ENCODE peak calls at places on chromosome 2, in six cellular contexts. C, P, A, Z, Q and S are unnamed samples.

GRCh38 chr2:102137138-102137537 is 5.4 kb upstream of the IL1R1 start:
- DNase-seq in Q (no peak), P (no peak), A (no peak), Z (no peak), C (no peak), S (no peak)

GRCh38 chr2:84776011-84776410 is 104.9 kb downstream of the TRABD2A start:
- DNase-seq in P (no peak), Q (no peak), C (no peak), Z (peak), A (no peak), S (no peak)

GRCh38 chr2:127415593-127416485 is 2.4 kb upstream of the PROC start:
- DNase-seq in A (peak), C (no peak), P (peak), Q (no peak), Z (no peak), S (peak)

GRCh38 chr2:68190991-68191731 is 33.5 kb downstream of the PNO1 start:
- DNase-seq in A (no peak), Q (no peak), Z (peak), P (peak), C (peak), S (peak)

GRCh38 chr2:11976090-11976489 is 229.7 kb downstream of the LPIN1 start:
- DNase-seq in P (no peak), A (no peak), Z (no peak), Q (no peak), C (no peak), S (no peak)

GRCh38 chr2:178397002-178397605 is 53.9 kb downstream of the PRKRA start:
- DNase-seq in A (peak), C (peak), Q (no peak), P (peak), Z (peak), S (peak)

GRCh38 chr2:170573660-170574059 is 141.5 kb upstream of the SP5 start:
- DNase-seq in C (peak), Q (no peak), P (no peak), A (no peak), Z (no peak), S (no peak)

GRCh38 chr2:190637331-190637734 is 11.6 kb upstream of the NAB1 start:
- DNase-seq in Z (peak), Q (no peak), A (no peak), P (peak), C (no peak), S (no peak)

GRCh38 chr2:166031054-166031453 is 77.5 kb upstream of the TTC21B start:
- DNase-seq in A (no peak), Z (peak), Q (no peak), P (no peak), C (no peak), S (no peak)

GRCh38 chr2:176188218-176188968 is at the start of gene HOXD1:
- DNase-seq in A (peak), Z (no peak), C (peak), P (peak), Q (no peak), S (no peak)

DNA sequence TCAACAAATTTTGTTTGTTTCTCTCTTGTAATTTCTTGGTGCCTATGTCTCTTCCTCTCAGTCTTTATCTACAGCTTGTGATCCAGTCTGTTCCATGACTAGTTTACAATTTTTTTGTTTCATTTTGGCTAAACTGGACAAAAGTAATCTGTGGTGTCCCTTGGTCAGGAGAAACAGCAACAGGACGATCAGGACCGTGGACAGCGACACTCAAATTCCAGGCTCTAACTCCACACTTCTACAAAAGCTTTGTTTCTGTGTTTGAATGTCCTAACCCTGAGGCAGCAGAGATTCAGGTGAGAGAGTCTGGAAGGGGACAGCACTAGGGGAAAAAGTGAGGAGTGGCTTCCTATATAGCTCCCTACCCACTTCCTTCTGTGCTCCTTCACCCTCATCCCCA is 593.3 kb upstream of the FANCL start:
- DNase-seq in C (peak), A (peak), P (peak), Q (no peak), Z (peak), S (no peak)
- TF ChIP-seq CEBPB in C (no peak), A (no peak), P (no peak), Q (no peak), Z (no peak), S (no peak)

GRCh38 chr2:158743899-158744298 is 51.2 kb upstream of the DAPL1 start:
- DNase-seq in A (no peak), Q (no peak), P (no peak), C (no peak), Z (no peak), S (no peak)

GRCh38 chr2:158743466-158743865 is 51.7 kb upstream of the DAPL1 start:
- DNase-seq in C (no peak), Q (no peak), A (no peak), Z (no peak), P (no peak), S (no peak)

GRCh38 chr2:158745866-158746382 is 49.2 kb upstream of the DAPL1 start:
- DNase-seq in P (no peak), A (no peak), Q (no peak), C (no peak), Z (no peak), S (no peak)

GRCh38 chr2:158746488-158746887 is 48.6 kb upstream of the DAPL1 start:
- DNase-seq in A (no peak), Z (no peak), P (no peak), Q (no peak), C (no peak), S (no peak)

GRCh38 chr2:158745067-158745865 is 49.9 kb upstream of the DAPL1 start:
- DNase-seq in Q (no peak), A (no peak), Z (peak), C (peak), P (peak), S (peak)
- TF ChIP-seq CEBPB in Q (no peak), A (no peak), Z (no peak), C (no peak), P (no peak), S (no peak)

GRCh38 chr2:10575566-10576300 is 114.0 kb downstream of the NOL10 start:
- DNase-seq in Q (no peak), Z (peak), C (no peak), P (peak), A (no peak), S (peak)
- TF ChIP-seq CEBPB in Q (no peak), Z (no peak), C (no peak), P (no peak), A (no peak), S (no peak)

DNA sequence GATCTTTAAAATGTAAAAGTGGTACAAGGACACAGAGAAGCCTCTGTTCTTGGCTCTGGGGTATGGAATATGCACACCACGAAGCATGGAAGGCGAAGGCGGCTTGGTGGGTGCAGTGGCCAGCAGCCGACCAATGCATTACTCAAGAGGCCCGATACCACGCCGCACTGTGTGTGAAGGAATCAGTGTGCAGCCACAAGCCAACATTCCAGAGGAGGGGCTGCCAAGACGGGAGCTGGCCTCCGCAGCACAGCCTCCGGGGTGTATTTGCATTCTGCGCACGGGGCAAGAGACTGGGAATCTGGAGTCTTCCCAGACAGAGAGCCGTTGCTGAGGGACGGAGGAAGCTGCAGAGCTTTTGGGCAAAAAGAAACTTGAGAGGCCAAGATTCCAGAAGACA is 19.8 kb downstream of the KIF1A start:
- DNase-seq in Z (peak), C (no peak), A (no peak), P (no peak), Q (no peak), S (no peak)
- TF ChIP-seq CEBPB in Z (no peak), C (no peak), A (no peak), P (no peak), Q (no peak), S (no peak)

GRCh38 chr2:56185582-56186046 is 1.8 kb downstream of the CCDC85A start:
- DNase-seq in Z (no peak), C (no peak), A (no peak), Q (no peak), P (peak), S (no peak)

GRCh38 chr2:56184500-56184996 is 758 bp downstream of the CCDC85A start:
- DNase-seq in C (no peak), A (peak), Q (no peak), P (peak), Z (no peak), S (no peak)

GRCh38 chr2:56182420-56182819 is 1.4 kb upstream of the CCDC85A start:
- DNase-seq in A (no peak), C (no peak), P (no peak), Q (no peak), Z (no peak), S (no peak)

GRCh38 chr2:56183643-56184499 is at the start of gene CCDC85A:
- DNase-seq in C (peak), Z (peak), A (peak), P (peak), Q (no peak), S (peak)

DNA sequence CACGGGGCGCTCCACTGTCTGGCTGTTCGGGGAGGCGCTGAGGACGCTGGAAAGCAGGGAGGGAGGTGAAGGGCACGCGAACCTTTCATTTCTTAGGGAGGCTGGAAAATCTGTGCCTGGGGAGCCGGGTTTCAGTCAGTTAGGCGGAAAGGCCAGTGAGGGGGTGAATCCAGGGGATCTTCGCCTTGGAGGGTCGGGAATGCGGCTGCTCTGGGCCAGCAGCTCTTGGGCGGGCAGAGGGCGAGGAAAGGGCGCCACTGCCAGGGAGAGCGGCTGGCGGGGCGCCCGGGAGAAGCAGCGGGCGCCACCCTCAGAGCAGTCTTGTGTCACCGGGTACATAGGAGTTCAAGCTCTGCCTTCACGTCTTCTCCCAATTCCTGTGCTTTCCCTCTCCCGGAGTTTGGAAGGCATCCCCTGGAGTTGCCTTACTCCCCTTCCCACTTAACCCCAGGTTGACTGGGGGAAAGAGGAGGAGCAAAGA is 1.4 kb downstream of the CCDC85A start:
- DNase-seq in A (no peak), C (no peak), Q (no peak), Z (no peak), P (peak), S (no peak)
- TF ChIP-seq CEBPB in A (no peak), C (no peak), Q (no peak), Z (no peak), P (no peak), S (no peak)

DNA sequence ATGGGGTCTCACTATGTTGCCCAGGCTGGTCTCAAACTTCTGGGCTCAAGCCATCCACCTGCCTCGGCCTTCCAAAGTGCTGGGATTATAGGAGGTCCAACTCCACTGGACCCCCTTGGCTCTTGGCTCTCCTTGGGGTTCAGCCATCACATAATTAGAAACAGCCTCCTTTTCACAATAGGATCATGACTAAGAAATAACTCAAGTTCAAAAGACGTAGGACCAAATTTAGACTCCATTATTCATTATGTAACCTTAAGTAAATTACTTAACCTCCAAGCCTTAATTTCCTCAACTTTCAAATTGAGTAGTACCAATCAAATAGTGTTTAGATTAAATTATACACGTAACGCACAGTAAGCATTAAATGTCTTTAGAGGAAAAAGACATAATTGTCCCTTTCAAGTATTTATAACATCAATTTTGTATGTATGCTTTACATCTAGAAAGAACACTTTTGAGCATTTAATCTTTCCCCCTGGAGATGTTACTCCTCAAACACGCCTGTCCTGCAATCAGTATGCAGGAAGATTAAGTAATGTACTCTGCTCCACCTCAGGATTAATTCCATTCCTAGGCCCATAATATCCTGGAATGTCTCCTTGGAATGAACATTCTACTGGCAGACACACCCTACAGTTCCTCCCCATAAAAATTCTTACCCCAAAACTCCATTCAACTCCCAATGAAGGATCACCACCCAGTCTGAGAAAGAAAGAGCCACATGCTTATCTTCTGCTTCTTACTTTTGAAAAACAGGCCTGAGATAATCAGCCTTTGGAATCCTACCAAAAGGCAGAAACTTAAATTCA is 49.1 kb downstream of the COBLL1 start:
- DNase-seq in Q (no peak), P (peak), A (no peak), Z (no peak), C (no peak), S (no peak)
- TF ChIP-seq CEBPB in Q (no peak), P (no peak), A (no peak), Z (no peak), C (no peak), S (no peak)

GRCh38 chr2:181203412-181203811 is 223.0 kb downstream of the UBE2E3 start:
- DNase-seq in Z (peak), A (no peak), P (peak), C (no peak), Q (no peak), S (peak)
- TF ChIP-seq CEBPB in Z (no peak), A (no peak), P (no peak), C (no peak), Q (no peak), S (no peak)